ENCODE peak calls at places on chromosomes 1 and 21, in nine cellular contexts. One of them, this sample, is unnamed.

GRCh38 chr1:99557556-99558256 is 88.2 kb upstream of the PALMD start:
- DNase-seq in activated T-helper 9 cell treated with anti-CD3 and anti-CD28 coated beads, Interleukin-2, amount 50 U/mL, for 16 hours: no peak
- DNase-seq in astrocyte of the cerebellum: peak; percentile 58
- DNase-seq in GM12891: no peak
- DNase-seq in hypothalamus: no peak
- DNase-seq in activated CD4-positive, alpha-beta T cell treated with anti-CD3 and anti-CD28 coated beads, Interleukin-2, amount 50 U/mL, for 48 hours: no peak
- DNase-seq in upper lobe of left lung: no peak
- DNase-seq in iPS-NIHi11: no peak
- DNase-seq in stimulated activated CD8-positive, alpha-beta memory T cell treated with anti-CD3 and anti-CD28 coated beads, Interleukin-7, amount 100 ng/mL, for 48 hours: no peak
- DNase-seq in this sample: no peak

GRCh38 chr1:172980456-172980855 is 70.3 kb downstream of the TNFSF18 start:
- DNase-seq in upper lobe of left lung: no peak
- DNase-seq in GM12891: no peak
- DNase-seq in hypothalamus: no peak
- DNase-seq in iPS-NIHi11: no peak
- DNase-seq in activated T-helper 9 cell treated with anti-CD3 and anti-CD28 coated beads, Interleukin-2, amount 50 U/mL, for 16 hours: no peak
- DNase-seq in activated CD4-positive, alpha-beta T cell treated with anti-CD3 and anti-CD28 coated beads, Interleukin-2, amount 50 U/mL, for 48 hours: no peak
- DNase-seq in stimulated activated CD8-positive, alpha-beta memory T cell treated with anti-CD3 and anti-CD28 coated beads, Interleukin-7, amount 100 ng/mL, for 48 hours: no peak
- DNase-seq in astrocyte of the cerebellum: no peak
- DNase-seq in this sample: no peak

GRCh38 chr1:78475888-78476610 is 14.7 kb upstream of the PTGFR start:
- DNase-seq in iPS-NIHi11: no peak
- DNase-seq in activated CD4-positive, alpha-beta T cell treated with anti-CD3 and anti-CD28 coated beads, Interleukin-2, amount 50 U/mL, for 48 hours: no peak
- DNase-seq in hypothalamus: no peak
- DNase-seq in astrocyte of the cerebellum: no peak
- DNase-seq in activated T-helper 9 cell treated with anti-CD3 and anti-CD28 coated beads, Interleukin-2, amount 50 U/mL, for 16 hours: no peak
- DNase-seq in upper lobe of left lung: no peak
- DNase-seq in GM12891: no peak
- DNase-seq in stimulated activated CD8-positive, alpha-beta memory T cell treated with anti-CD3 and anti-CD28 coated beads, Interleukin-7, amount 100 ng/mL, for 48 hours: no peak
- DNase-seq in this sample: no peak

GRCh38 chr1:199283814-199284213 is 645.0 kb downstream of the PTPRC start:
- DNase-seq in activated CD4-positive, alpha-beta T cell treated with anti-CD3 and anti-CD28 coated beads, Interleukin-2, amount 50 U/mL, for 48 hours: no peak
- DNase-seq in stimulated activated CD8-positive, alpha-beta memory T cell treated with anti-CD3 and anti-CD28 coated beads, Interleukin-7, amount 100 ng/mL, for 48 hours: no peak
- DNase-seq in activated T-helper 9 cell treated with anti-CD3 and anti-CD28 coated beads, Interleukin-2, amount 50 U/mL, for 16 hours: no peak
- DNase-seq in hypothalamus: no peak
- DNase-seq in GM12891: no peak
- DNase-seq in upper lobe of left lung: no peak
- DNase-seq in iPS-NIHi11: no peak
- DNase-seq in astrocyte of the cerebellum: peak; percentile 72
- DNase-seq in this sample: no peak

GRCh38 chr1:185488673-185489311 is 171.7 kb upstream of the IVNS1ABP start:
- DNase-seq in stimulated activated CD8-positive, alpha-beta memory T cell treated with anti-CD3 and anti-CD28 coated beads, Interleukin-7, amount 100 ng/mL, for 48 hours: no peak
- DNase-seq in GM12891: no peak
- DNase-seq in iPS-NIHi11: no peak
- DNase-seq in astrocyte of the cerebellum: no peak
- DNase-seq in upper lobe of left lung: no peak
- DNase-seq in activated CD4-positive, alpha-beta T cell treated with anti-CD3 and anti-CD28 coated beads, Interleukin-2, amount 50 U/mL, for 48 hours: no peak
- DNase-seq in activated T-helper 9 cell treated with anti-CD3 and anti-CD28 coated beads, Interleukin-2, amount 50 U/mL, for 16 hours: no peak
- DNase-seq in hypothalamus: no peak
- DNase-seq in this sample: peak; percentile 33

GRCh38 chr21:42807938-42808613 is 71.3 kb downstream of the WDR4 start:
- DNase-seq in hypothalamus: no peak
- DNase-seq in GM12891: no peak
- DNase-seq in stimulated activated CD8-positive, alpha-beta memory T cell treated with anti-CD3 and anti-CD28 coated beads, Interleukin-7, amount 100 ng/mL, for 48 hours: no peak
- DNase-seq in astrocyte of the cerebellum: no peak
- DNase-seq in activated T-helper 9 cell treated with anti-CD3 and anti-CD28 coated beads, Interleukin-2, amount 50 U/mL, for 16 hours: no peak
- DNase-seq in activated CD4-positive, alpha-beta T cell treated with anti-CD3 and anti-CD28 coated beads, Interleukin-2, amount 50 U/mL, for 48 hours: no peak
- DNase-seq in iPS-NIHi11: no peak
- DNase-seq in upper lobe of left lung: no peak
- DNase-seq in this sample: no peak

GRCh38 chr1:180842052-180842451 is 70.6 kb upstream of the KIAA1614 start:
- DNase-seq in GM12891: no peak
- DNase-seq in upper lobe of left lung: no peak
- DNase-seq in hypothalamus: no peak
- DNase-seq in astrocyte of the cerebellum: peak; percentile 63
- DNase-seq in activated T-helper 9 cell treated with anti-CD3 and anti-CD28 coated beads, Interleukin-2, amount 50 U/mL, for 16 hours: no peak
- DNase-seq in iPS-NIHi11: no peak
- DNase-seq in activated CD4-positive, alpha-beta T cell treated with anti-CD3 and anti-CD28 coated beads, Interleukin-2, amount 50 U/mL, for 48 hours: no peak
- DNase-seq in stimulated activated CD8-positive, alpha-beta memory T cell treated with anti-CD3 and anti-CD28 coated beads, Interleukin-7, amount 100 ng/mL, for 48 hours: no peak
- DNase-seq in this sample: no peak

GRCh38 chr1:8969937-8970336 is 24.3 kb downstream of the CA6 start:
- DNase-seq in activated T-helper 9 cell treated with anti-CD3 and anti-CD28 coated beads, Interleukin-2, amount 50 U/mL, for 16 hours: no peak
- DNase-seq in astrocyte of the cerebellum: no peak
- DNase-seq in activated CD4-positive, alpha-beta T cell treated with anti-CD3 and anti-CD28 coated beads, Interleukin-2, amount 50 U/mL, for 48 hours: no peak
- DNase-seq in upper lobe of left lung: no peak
- DNase-seq in stimulated activated CD8-positive, alpha-beta memory T cell treated with anti-CD3 and anti-CD28 coated beads, Interleukin-7, amount 100 ng/mL, for 48 hours: no peak
- DNase-seq in iPS-NIHi11: no peak
- DNase-seq in GM12891: no peak
- DNase-seq in hypothalamus: no peak
- DNase-seq in this sample: no peak

GRCh38 chr1:35646043-35646442 is 4.7 kb upstream of the PSMB2 start:
- DNase-seq in stimulated activated CD8-positive, alpha-beta memory T cell treated with anti-CD3 and anti-CD28 coated beads, Interleukin-7, amount 100 ng/mL, for 48 hours: no peak
- DNase-seq in upper lobe of left lung: no peak
- DNase-seq in astrocyte of the cerebellum: no peak
- DNase-seq in activated CD4-positive, alpha-beta T cell treated with anti-CD3 and anti-CD28 coated beads, Interleukin-2, amount 50 U/mL, for 48 hours: no peak
- DNase-seq in hypothalamus: no peak
- DNase-seq in iPS-NIHi11: peak; percentile 25
- DNase-seq in activated T-helper 9 cell treated with anti-CD3 and anti-CD28 coated beads, Interleukin-2, amount 50 U/mL, for 16 hours: no peak
- DNase-seq in GM12891: no peak
- DNase-seq in this sample: no peak

GRCh38 chr1:214861615-214862014 is 220.9 kb upstream of the KCNK2 start:
- DNase-seq in activated T-helper 9 cell treated with anti-CD3 and anti-CD28 coated beads, Interleukin-2, amount 50 U/mL, for 16 hours: no peak
- DNase-seq in upper lobe of left lung: no peak
- DNase-seq in hypothalamus: no peak
- DNase-seq in activated CD4-positive, alpha-beta T cell treated with anti-CD3 and anti-CD28 coated beads, Interleukin-2, amount 50 U/mL, for 48 hours: no peak
- DNase-seq in iPS-NIHi11: no peak
- DNase-seq in stimulated activated CD8-positive, alpha-beta memory T cell treated with anti-CD3 and anti-CD28 coated beads, Interleukin-7, amount 100 ng/mL, for 48 hours: no peak
- DNase-seq in GM12891: no peak
- DNase-seq in astrocyte of the cerebellum: no peak
- DNase-seq in this sample: no peak

GRCh38 chr1:6075747-6076146 is 30.1 kb downstream of the KCNAB2 start:
- DNase-seq in iPS-NIHi11: no peak
- DNase-seq in upper lobe of left lung: no peak
- DNase-seq in activated T-helper 9 cell treated with anti-CD3 and anti-CD28 coated beads, Interleukin-2, amount 50 U/mL, for 16 hours: no peak
- DNase-seq in stimulated activated CD8-positive, alpha-beta memory T cell treated with anti-CD3 and anti-CD28 coated beads, Interleukin-7, amount 100 ng/mL, for 48 hours: no peak
- DNase-seq in astrocyte of the cerebellum: no peak
- DNase-seq in activated CD4-positive, alpha-beta T cell treated with anti-CD3 and anti-CD28 coated beads, Interleukin-2, amount 50 U/mL, for 48 hours: no peak
- DNase-seq in GM12891: no peak
- DNase-seq in hypothalamus: no peak
- DNase-seq in this sample: no peak

GRCh38 chr1:205495237-205495823 is 9.1 kb upstream of the CDK18 start:
- DNase-seq in activated CD4-positive, alpha-beta T cell treated with anti-CD3 and anti-CD28 coated beads, Interleukin-2, amount 50 U/mL, for 48 hours: no peak
- DNase-seq in activated T-helper 9 cell treated with anti-CD3 and anti-CD28 coated beads, Interleukin-2, amount 50 U/mL, for 16 hours: no peak
- DNase-seq in astrocyte of the cerebellum: no peak
- DNase-seq in iPS-NIHi11: no peak
- DNase-seq in stimulated activated CD8-positive, alpha-beta memory T cell treated with anti-CD3 and anti-CD28 coated beads, Interleukin-7, amount 100 ng/mL, for 48 hours: no peak
- DNase-seq in upper lobe of left lung: no peak
- DNase-seq in hypothalamus: no peak
- DNase-seq in GM12891: no peak
- DNase-seq in this sample: peak; percentile 76

GRCh38 chr1:211648980-211649934 is 26.2 kb downstream of the NEK2 start:
- DNase-seq in activated T-helper 9 cell treated with anti-CD3 and anti-CD28 coated beads, Interleukin-2, amount 50 U/mL, for 16 hours: no peak
- DNase-seq in stimulated activated CD8-positive, alpha-beta memory T cell treated with anti-CD3 and anti-CD28 coated beads, Interleukin-7, amount 100 ng/mL, for 48 hours: no peak
- DNase-seq in GM12891: no peak
- DNase-seq in iPS-NIHi11: peak; percentile 59
- DNase-seq in upper lobe of left lung: peak; percentile 58
- DNase-seq in activated CD4-positive, alpha-beta T cell treated with anti-CD3 and anti-CD28 coated beads, Interleukin-2, amount 50 U/mL, for 48 hours: no peak
- DNase-seq in hypothalamus: no peak
- DNase-seq in astrocyte of the cerebellum: no peak
- DNase-seq in this sample: no peak

GRCh38 chr1:242449211-242449610 is 75.3 kb downstream of the PLD5 start:
- DNase-seq in upper lobe of left lung: no peak
- DNase-seq in hypothalamus: no peak
- DNase-seq in activated T-helper 9 cell treated with anti-CD3 and anti-CD28 coated beads, Interleukin-2, amount 50 U/mL, for 16 hours: no peak
- DNase-seq in iPS-NIHi11: peak; percentile 8
- DNase-seq in astrocyte of the cerebellum: no peak
- DNase-seq in GM12891: no peak
- DNase-seq in stimulated activated CD8-positive, alpha-beta memory T cell treated with anti-CD3 and anti-CD28 coated beads, Interleukin-7, amount 100 ng/mL, for 48 hours: no peak
- DNase-seq in activated CD4-positive, alpha-beta T cell treated with anti-CD3 and anti-CD28 coated beads, Interleukin-2, amount 50 U/mL, for 48 hours: no peak
- DNase-seq in this sample: no peak

GRCh38 chr1:10979483-10979920 is 33.0 kb upstream of the TARDBP start:
- DNase-seq in GM12891: no peak
- DNase-seq in iPS-NIHi11: no peak
- DNase-seq in stimulated activated CD8-positive, alpha-beta memory T cell treated with anti-CD3 and anti-CD28 coated beads, Interleukin-7, amount 100 ng/mL, for 48 hours: no peak
- DNase-seq in hypothalamus: peak; percentile 74
- DNase-seq in activated T-helper 9 cell treated with anti-CD3 and anti-CD28 coated beads, Interleukin-2, amount 50 U/mL, for 16 hours: no peak
- DNase-seq in astrocyte of the cerebellum: no peak
- DNase-seq in upper lobe of left lung: no peak
- DNase-seq in activated CD4-positive, alpha-beta T cell treated with anti-CD3 and anti-CD28 coated beads, Interleukin-2, amount 50 U/mL, for 48 hours: no peak
- DNase-seq in this sample: peak; percentile 45

GRCh38 chr1:43058545-43059360 is 100.1 kb upstream of the SLC2A1 start:
- DNase-seq in stimulated activated CD8-positive, alpha-beta memory T cell treated with anti-CD3 and anti-CD28 coated beads, Interleukin-7, amount 100 ng/mL, for 48 hours: peak; percentile 17
- DNase-seq in astrocyte of the cerebellum: no peak
- DNase-seq in activated T-helper 9 cell treated with anti-CD3 and anti-CD28 coated beads, Interleukin-2, amount 50 U/mL, for 16 hours: no peak
- DNase-seq in iPS-NIHi11: no peak
- DNase-seq in activated CD4-positive, alpha-beta T cell treated with anti-CD3 and anti-CD28 coated beads, Interleukin-2, amount 50 U/mL, for 48 hours: peak; percentile 65
- DNase-seq in hypothalamus: no peak
- DNase-seq in upper lobe of left lung: peak; percentile 31
- DNase-seq in GM12891: no peak
- DNase-seq in this sample: no peak

GRCh38 chr21:42836767-42837301 is 42.5 kb downstream of the WDR4 start:
- DNase-seq in stimulated activated CD8-positive, alpha-beta memory T cell treated with anti-CD3 and anti-CD28 coated beads, Interleukin-7, amount 100 ng/mL, for 48 hours: no peak
- DNase-seq in iPS-NIHi11: no peak
- DNase-seq in activated CD4-positive, alpha-beta T cell treated with anti-CD3 and anti-CD28 coated beads, Interleukin-2, amount 50 U/mL, for 48 hours: peak; percentile 2
- DNase-seq in hypothalamus: no peak
- DNase-seq in upper lobe of left lung: no peak
- DNase-seq in activated T-helper 9 cell treated with anti-CD3 and anti-CD28 coated beads, Interleukin-2, amount 50 U/mL, for 16 hours: no peak
- DNase-seq in astrocyte of the cerebellum: no peak
- DNase-seq in GM12891: no peak
- DNase-seq in this sample: no peak

GRCh38 chr1:59393211-59394180 is 96.6 kb downstream of the FGGY start:
- DNase-seq in activated T-helper 9 cell treated with anti-CD3 and anti-CD28 coated beads, Interleukin-2, amount 50 U/mL, for 16 hours: no peak
- DNase-seq in activated CD4-positive, alpha-beta T cell treated with anti-CD3 and anti-CD28 coated beads, Interleukin-2, amount 50 U/mL, for 48 hours: no peak
- DNase-seq in stimulated activated CD8-positive, alpha-beta memory T cell treated with anti-CD3 and anti-CD28 coated beads, Interleukin-7, amount 100 ng/mL, for 48 hours: no peak
- DNase-seq in hypothalamus: no peak
- DNase-seq in astrocyte of the cerebellum: peak; percentile 87
- DNase-seq in iPS-NIHi11: peak; percentile 52
- DNase-seq in upper lobe of left lung: peak; percentile 57
- DNase-seq in GM12891: no peak
- DNase-seq in this sample: peak; percentile 85

GRCh38 chr1:23210963-23211362 is 6.3 kb downstream of the HTR1D start:
- DNase-seq in GM12891: no peak
- DNase-seq in astrocyte of the cerebellum: no peak
- DNase-seq in iPS-NIHi11: no peak
- DNase-seq in hypothalamus: no peak
- DNase-seq in stimulated activated CD8-positive, alpha-beta memory T cell treated with anti-CD3 and anti-CD28 coated beads, Interleukin-7, amount 100 ng/mL, for 48 hours: no peak
- DNase-seq in activated CD4-positive, alpha-beta T cell treated with anti-CD3 and anti-CD28 coated beads, Interleukin-2, amount 50 U/mL, for 48 hours: no peak
- DNase-seq in activated T-helper 9 cell treated with anti-CD3 and anti-CD28 coated beads, Interleukin-2, amount 50 U/mL, for 16 hours: no peak
- DNase-seq in upper lobe of left lung: no peak
- DNase-seq in this sample: no peak

GRCh38 chr1:32518976-32519375 is 20.3 kb upstream of the ZBTB8A start:
- DNase-seq in stimulated activated CD8-positive, alpha-beta memory T cell treated with anti-CD3 and anti-CD28 coated beads, Interleukin-7, amount 100 ng/mL, for 48 hours: no peak
- DNase-seq in iPS-NIHi11: no peak
- DNase-seq in GM12891: no peak
- DNase-seq in upper lobe of left lung: no peak
- DNase-seq in activated CD4-positive, alpha-beta T cell treated with anti-CD3 and anti-CD28 coated beads, Interleukin-2, amount 50 U/mL, for 48 hours: no peak
- DNase-seq in hypothalamus: no peak
- DNase-seq in activated T-helper 9 cell treated with anti-CD3 and anti-CD28 coated beads, Interleukin-2, amount 50 U/mL, for 16 hours: no peak
- DNase-seq in astrocyte of the cerebellum: no peak
- DNase-seq in this sample: no peak

GRCh38 chr1:21568809-21569385 is 59.7 kb downstream of the ALPL start:
- DNase-seq in hypothalamus: no peak
- DNase-seq in astrocyte of the cerebellum: no peak
- DNase-seq in upper lobe of left lung: no peak
- DNase-seq in stimulated activated CD8-positive, alpha-beta memory T cell treated with anti-CD3 and anti-CD28 coated beads, Interleukin-7, amount 100 ng/mL, for 48 hours: no peak
- DNase-seq in GM12891: no peak
- DNase-seq in activated CD4-positive, alpha-beta T cell treated with anti-CD3 and anti-CD28 coated beads, Interleukin-2, amount 50 U/mL, for 48 hours: no peak
- DNase-seq in iPS-NIHi11: no peak
- DNase-seq in activated T-helper 9 cell treated with anti-CD3 and anti-CD28 coated beads, Interleukin-2, amount 50 U/mL, for 16 hours: no peak
- DNase-seq in this sample: no peak

GRCh38 chr1:68210027-68210426 is 22.3 kb downstream of the WLS start:
- DNase-seq in stimulated activated CD8-positive, alpha-beta memory T cell treated with anti-CD3 and anti-CD28 coated beads, Interleukin-7, amount 100 ng/mL, for 48 hours: no peak
- DNase-seq in GM12891: no peak
- DNase-seq in astrocyte of the cerebellum: no peak
- DNase-seq in upper lobe of left lung: no peak
- DNase-seq in hypothalamus: no peak
- DNase-seq in activated T-helper 9 cell treated with anti-CD3 and anti-CD28 coated beads, Interleukin-2, amount 50 U/mL, for 16 hours: no peak
- DNase-seq in iPS-NIHi11: no peak
- DNase-seq in activated CD4-positive, alpha-beta T cell treated with anti-CD3 and anti-CD28 coated beads, Interleukin-2, amount 50 U/mL, for 48 hours: no peak
- DNase-seq in this sample: no peak

GRCh38 chr1:201218409-201218808 is 27.8 kb downstream of the IGFN1 start:
- DNase-seq in astrocyte of the cerebellum: no peak
- DNase-seq in GM12891: no peak
- DNase-seq in hypothalamus: no peak
- DNase-seq in stimulated activated CD8-positive, alpha-beta memory T cell treated with anti-CD3 and anti-CD28 coated beads, Interleukin-7, amount 100 ng/mL, for 48 hours: no peak
- DNase-seq in iPS-NIHi11: no peak
- DNase-seq in activated CD4-positive, alpha-beta T cell treated with anti-CD3 and anti-CD28 coated beads, Interleukin-2, amount 50 U/mL, for 48 hours: no peak
- DNase-seq in activated T-helper 9 cell treated with anti-CD3 and anti-CD28 coated beads, Interleukin-2, amount 50 U/mL, for 16 hours: no peak
- DNase-seq in upper lobe of left lung: no peak
- DNase-seq in this sample: no peak